ENCODE peak calls at places on chromosomes 12 and 14, in seven cellular contexts. X is stimulated activated CD4-positive, alpha-beta T cell treated with anti-CD3 and anti-CD28 coated beads, Interleukin-15, amount 100 ng/mL, for 1 hour; J is iPS-NIHi11; E is endothelial cell; S is HT1080; V is T1000; U is CD4-positive, alpha-beta T cell. W is an unnamed sample.

GRCh38 chr12:24039113-24039525 is 89.6 kb upstream of the SOX5 start:
- DNase-seq in U (no peak), S (peak), J (no peak), E (no peak), V (no peak), X (no peak), W (no peak)

GRCh38 chr12:114918535-114919233 is 234.7 kb upstream of the TBX3 start:
- DNase-seq in E (no peak), S (peak), J (no peak), V (no peak), U (no peak), X (no peak), W (no peak)

GRCh38 chr14:63267171-63267570 is 51.6 kb downstream of the GPHB5 start:
- DNase-seq in E (no peak), S (no peak), U (no peak), J (no peak), X (no peak), V (no peak), W (no peak)

GRCh38 chr12:123363743-123364531 is 710 bp downstream of the SBNO1 start:
- DNase-seq in E (peak), U (peak), V (no peak), X (peak), J (peak), S (peak), W (peak)

GRCh38 chr14:57560681-57561080 is 67.0 kb upstream of the CCDC198 start:
- DNase-seq in E (no peak), U (no peak), J (no peak), X (no peak), S (no peak), V (no peak), W (no peak)

GRCh38 chr14:23568600-23569310 is 1.2 kb upstream of the AP1G2 start:
- DNase-seq in E (peak), S (peak), V (no peak), X (no peak), U (no peak), J (peak), W (no peak)

GRCh38 chr12:77830952-77831351 is 258 bp downstream of the NAV3 start:
- DNase-seq in X (no peak), S (no peak), U (no peak), V (no peak), J (no peak), E (no peak), W (no peak)

GRCh38 chr14:43361766-43362165 is 1145.3 kb downstream of the FSCB start:
- DNase-seq in S (no peak), J (no peak), X (no peak), V (no peak), E (no peak), U (no peak), W (no peak)

W was measured in CD8-positive, alpha-beta memory T cell.